ENCODE peak calls at places on chromosomes 1 and 21, in four cellular contexts. G is K562, W is HepG2, Z is GM12878. M is an unnamed sample.

GRCh38 chr1:30366914-30367313 is 356.5 kb downstream of the MATN1 start:
- DNase-seq in G (no peak), W (no peak), Z (no peak), M (no peak)

GRCh38 chr1:215539803-215540575 is 27.1 kb upstream of the KCTD3 start:
- DNase-seq in G (no peak), W (no peak), Z (no peak), M (no peak)

GRCh38 chr1:164768619-164769018 is 209.6 kb downstream of the PBX1 start:
- DNase-seq in G (no peak), W (no peak), Z (no peak), M (no peak)

GRCh38 chr1:36166938-36167910 is 11.3 kb downstream of the MAP7D1 start:
- DNase-seq in G (no peak), W (no peak), Z (no peak), M (no peak)

GRCh38 chr21:38506606-38507331 is 8.5 kb upstream of the ERG start:
- DNase-seq in G (no peak), W (no peak), Z (no peak), M (peak)

GRCh38 chr1:61322769-61323168 is 240.4 kb downstream of the NFIA start:
- DNase-seq in G (no peak), W (peak), Z (no peak), M (no peak)

GRCh38 chr1:63601061-63601460 is 7.8 kb downstream of the PGM1 start:
- DNase-seq in G (no peak), W (no peak), Z (no peak), M (no peak)

GRCh38 chr21:44958471-44959191 is 18.8 kb downstream of the SLX9 start:
- DNase-seq in G (no peak), W (no peak), Z (no peak), M (no peak)

GRCh38 chr1:52567943-52568342 is 15.1 kb upstream of the TUT4 start:
- DNase-seq in G (peak), W (no peak), Z (no peak), M (no peak)

GRCh38 chr1:218426343-218426657 is 81.2 kb downstream of the TGFB2 start:
- DNase-seq in G (no peak), W (peak), Z (no peak), M (no peak)

GRCh38 chr21:34845521-34846213 is 176.9 kb downstream of the CLIC6 start:
- DNase-seq in G (no peak), W (no peak), Z (peak), M (no peak)

GRCh38 chr1:246681822-246682221 is 42.4 kb upstream of the SCCPDH start:
- DNase-seq in G (no peak), W (no peak), Z (no peak), M (no peak)

GRCh38 chr1:111422546-111423391 is 4.8 kb downstream of the OVGP1 start:
- DNase-seq in G (no peak), W (peak), Z (no peak), M (no peak)

GRCh38 chr1:41823453-41823852 is 95.3 kb downstream of the HIVEP3 start:
- DNase-seq in G (no peak), W (no peak), Z (no peak), M (peak)

GRCh38 chr21:15953551-15954116 is 223.9 kb downstream of the USP25 start:
- DNase-seq in G (no peak), W (no peak), Z (no peak), M (no peak)

GRCh38 chr1:37497832-37498231 is 16.7 kb downstream of the MEAF6 start:
- DNase-seq in G (no peak), W (no peak), Z (no peak), M (no peak)
- TF ChIP-seq CREB1 in G (no peak), W (no peak), Z (no peak), M (no peak)

GRCh38 chr1:216670118-216670870 is 52.9 kb downstream of the ESRRG start:
- DNase-seq in G (no peak), W (peak), Z (no peak), M (no peak)
- TF ChIP-seq NR2C2 in G (no peak), W (no peak), Z (no peak), M (no peak)

GRCh38 chr1:214337536-214337935 is 56.6 kb downstream of the SMYD2 start:
- DNase-seq in G (no peak), W (no peak), Z (no peak), M (no peak)
- TF ChIP-seq CREM in G (no peak), W (no peak), Z (no peak), M (no peak)

DNA sequence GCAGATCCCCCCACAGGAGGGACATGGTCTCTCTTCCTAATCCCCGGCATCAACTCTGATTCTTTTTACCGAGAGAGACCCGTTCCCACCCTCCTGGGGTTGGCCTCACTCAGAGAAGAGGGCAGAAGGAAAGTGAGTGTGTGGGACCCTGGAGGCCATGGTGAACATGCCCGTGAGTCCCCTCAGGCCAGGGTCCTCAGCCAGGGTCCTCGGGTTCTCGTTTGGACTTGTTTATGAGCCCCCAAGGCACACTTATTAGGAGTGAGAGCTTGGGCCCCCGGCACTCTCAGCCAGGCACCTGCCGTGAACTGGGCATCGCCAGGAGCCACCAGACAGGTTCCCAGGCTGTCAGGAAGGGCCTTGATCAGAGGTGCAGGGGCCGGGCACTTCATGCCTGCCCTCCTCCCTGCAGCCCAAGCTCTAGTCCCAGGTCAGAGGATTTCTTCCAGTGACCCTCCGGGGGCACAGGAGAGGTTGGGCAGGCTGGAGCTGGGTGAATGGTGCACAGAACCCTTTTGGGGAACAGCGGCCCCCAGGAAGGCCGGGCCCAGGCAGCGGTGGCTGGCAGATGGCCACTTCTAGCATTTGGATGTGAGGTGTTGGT is 122.6 kb downstream of the CRYAA start:
- DNase-seq in G (no peak), W (no peak), Z (no peak), M (no peak)
- TF ChIP-seq CREB1 in G (no peak), W (no peak), Z (no peak), M (no peak)

GRCh38 chr1:55714230-55714629 is 499.1 kb upstream of the USP24 start:
- DNase-seq in G (no peak), W (no peak), Z (no peak), M (no peak)
- TF ChIP-seq NR2C2 in G (no peak), W (no peak), Z (no peak), M (no peak)

GRCh38 chr1:147545133-147545532 is 3.8 kb downstream of the BCL9 start:
- DNase-seq in G (no peak), W (no peak), Z (peak), M (peak)

GRCh38 chr1:147542549-147542857 is 1.2 kb downstream of the BCL9 start:
- DNase-seq in G (no peak), W (no peak), Z (no peak), M (no peak)

GRCh38 chr1:147547065-147547464 is 5.8 kb downstream of the BCL9 start:
- DNase-seq in G (no peak), W (no peak), Z (no peak), M (no peak)

GRCh38 chr1:147539122-147539575 is 2.2 kb upstream of the BCL9 start:
- DNase-seq in G (peak), W (peak), Z (no peak), M (no peak)

GRCh38 chr1:147541672-147542548 is 609 bp downstream of the BCL9 start:
- DNase-seq in G (no peak), W (no peak), Z (no peak), M (peak)
- TF ChIP-seq CREM in G (no peak), W (no peak), Z (no peak), M (no peak)

DNA sequence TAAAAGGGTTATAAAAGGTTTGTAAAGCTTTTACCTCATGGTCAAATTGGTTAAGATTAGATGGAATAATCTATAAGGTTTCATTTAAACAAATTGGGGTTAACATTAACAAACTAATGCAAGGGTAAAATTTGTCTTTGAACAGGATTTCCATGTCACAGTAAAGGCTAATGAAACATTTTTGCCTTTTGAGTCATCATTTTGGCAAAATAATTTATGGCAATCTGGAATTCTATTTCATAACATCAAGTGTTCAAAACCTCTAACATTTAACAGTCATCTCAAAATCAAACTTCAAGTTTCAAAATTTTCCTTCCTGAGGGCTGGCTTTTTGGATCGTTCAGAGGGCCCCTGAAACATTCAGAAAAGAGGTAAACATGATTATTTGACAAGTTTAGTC is 6.6 kb upstream of the CD46 start:
- DNase-seq in G (no peak), W (no peak), Z (no peak), M (no peak)
- TF ChIP-seq CREB1 in G (no peak), W (no peak), Z (no peak), M (no peak)

DNA sequence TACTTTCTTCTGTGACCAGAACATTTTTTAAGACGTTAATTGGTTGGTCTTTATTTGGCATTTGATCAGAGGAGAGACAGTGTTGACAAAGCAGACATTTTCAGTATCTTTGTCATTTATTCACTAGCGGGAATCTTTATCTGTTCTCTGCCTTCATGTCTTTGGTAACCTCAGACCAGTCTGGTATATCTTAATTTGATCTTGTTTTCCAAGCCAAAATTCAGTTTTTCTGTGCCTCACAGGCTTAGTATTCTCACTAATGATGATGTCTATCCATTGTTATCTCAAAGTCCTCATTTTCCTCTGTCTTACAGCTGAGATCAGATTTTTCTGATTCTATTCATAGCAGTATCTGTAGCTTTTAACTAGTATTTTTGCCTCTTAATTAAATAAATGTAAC is 158.7 kb downstream of the GPR52 start:
- DNase-seq in G (no peak), W (no peak), Z (no peak), M (no peak)
- TF ChIP-seq NR2C2 in G (no peak), W (no peak), Z (no peak), M (no peak)

GRCh38 chr1:26280333-26281042 is 602 bp downstream of the SH3BGRL3 start:
- DNase-seq in G (peak), W (no peak), Z (no peak), M (no peak)

GRCh38 chr1:26281971-26282693 is 2.2 kb downstream of the SH3BGRL3 start:
- DNase-seq in G (peak), W (no peak), Z (no peak), M (peak)

GRCh38 chr1:26279598-26280332 is at the start of gene SH3BGRL3:
- DNase-seq in G (peak), W (peak), Z (no peak), M (peak)

GRCh38 chr1:26282694-26283019 is 2.8 kb downstream of the SH3BGRL3 start:
- DNase-seq in G (peak), W (no peak), Z (no peak), M (no peak)

DNA sequence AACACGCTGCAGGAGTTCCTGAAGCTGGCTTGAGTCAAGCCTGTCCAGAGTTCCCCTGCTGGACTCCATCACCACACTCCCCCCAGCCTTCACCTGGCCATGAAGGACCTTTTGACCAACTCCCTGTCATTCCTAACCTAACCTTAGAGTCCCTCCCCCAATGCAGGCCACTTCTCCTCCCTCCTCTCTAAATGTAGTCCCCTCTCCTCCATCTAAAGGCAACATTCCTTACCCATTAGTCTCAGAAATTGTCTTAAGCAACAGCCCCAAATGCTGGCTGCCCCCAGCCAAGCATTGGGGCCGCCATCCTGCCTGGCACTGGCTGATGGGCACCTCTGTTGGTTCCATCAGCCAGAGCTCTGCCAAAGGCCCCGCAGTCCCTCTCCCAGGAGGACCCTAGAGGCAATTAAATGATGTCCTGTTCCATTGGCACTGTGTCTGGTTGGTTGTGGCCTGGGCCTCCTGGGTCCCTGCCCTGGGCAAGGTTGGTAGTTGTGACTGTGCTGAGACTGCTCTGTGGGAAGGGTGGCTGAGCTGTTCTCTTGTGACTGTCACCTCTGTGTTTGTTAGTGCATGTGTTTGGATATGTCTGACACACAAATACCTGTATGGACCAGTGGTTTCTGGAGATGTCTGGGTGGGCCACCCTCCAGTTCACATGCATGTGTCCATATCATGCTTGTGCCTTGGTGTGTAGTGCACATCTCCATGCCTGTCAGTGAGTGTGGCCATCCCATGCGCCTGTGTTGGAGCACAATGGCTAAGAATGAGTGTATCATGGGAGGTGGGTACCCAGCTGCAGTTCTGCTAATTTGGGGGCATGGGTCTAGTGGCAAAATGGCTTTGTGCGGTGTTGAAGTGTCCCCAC is 1.4 kb downstream of the SH3BGRL3 start:
- DNase-seq in G (peak), W (no peak), Z (no peak), M (no peak)
- TF ChIP-seq CREM in G (no peak), W (no peak), Z (no peak), M (no peak)

DNA sequence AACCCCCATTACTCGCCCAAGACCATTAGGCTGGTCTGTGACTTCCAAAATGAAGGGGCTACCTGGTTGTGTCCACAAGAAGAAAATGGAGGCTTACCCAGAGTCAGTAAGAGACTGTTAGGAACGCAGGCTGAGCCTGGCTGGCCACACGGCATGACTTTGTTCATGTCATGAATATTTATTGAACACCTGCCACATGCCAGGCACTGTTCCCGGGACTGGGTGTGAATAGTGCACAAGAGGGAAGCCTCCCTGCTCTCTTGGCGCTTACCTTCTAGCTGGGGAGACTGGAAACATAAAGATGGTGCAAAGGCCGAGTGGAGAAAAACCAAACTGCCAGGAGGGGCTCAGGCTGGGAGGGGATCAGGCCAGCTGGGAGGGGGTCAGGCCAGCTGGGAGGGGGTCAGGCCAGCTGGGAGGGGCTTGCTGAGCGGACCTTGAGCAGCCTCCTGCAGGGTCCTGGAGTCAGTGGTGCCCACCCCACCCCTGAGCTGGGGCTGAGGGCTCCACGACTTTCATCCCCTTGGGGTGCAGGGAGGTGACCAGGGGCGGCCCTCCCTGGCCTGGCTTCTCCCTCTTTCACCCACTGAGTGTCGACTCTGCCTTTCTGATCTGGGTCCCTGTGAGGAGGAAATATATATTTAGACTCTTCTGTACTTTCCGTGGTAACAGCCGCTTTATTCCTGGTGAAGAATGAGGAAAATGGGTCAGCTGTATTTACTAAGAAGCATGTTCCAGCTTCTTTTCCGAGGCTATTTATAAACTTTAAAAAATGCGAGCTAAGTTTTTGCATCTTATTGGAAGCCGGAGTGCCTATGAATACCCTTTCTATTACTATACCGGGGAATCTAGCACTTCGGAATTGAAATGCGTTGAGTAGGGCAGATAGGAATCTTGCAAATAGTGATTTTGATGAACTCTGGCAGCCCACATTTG is 139.0 kb downstream of the CAMTA1 start:
- DNase-seq in G (no peak), W (no peak), Z (no peak), M (no peak)
- TF ChIP-seq CREB1 in G (no peak), W (no peak), Z (no peak), M (no peak)

M was measured in WTC11.